ENCODE peak calls at places on chromosome 17, in ten cellular contexts. S is NCI-H2029 treated with DMSO at 0.1 percent for 48 hours, H is substantia nigra, K is frontal cortex, U is lower leg skin, Y is HCT116, L is mesendoderm, X is A549, T is activated T-helper 1 cell treated with Interleukin-2 at 50 U/mL for 16 hours, O is epithelial cell of esophagus. V is an unnamed sample.

GRCh38 chr17:72390675-72391501 is 270.1 kb downstream of the SOX9 start:
- DNase-seq in S (no peak), H (no peak), K (no peak), U (no peak), Y (no peak), L (peak; percentile 48), X (no peak), T (no peak), O (peak; percentile 85), V (no peak)

GRCh38 chr17:6427284-6427781 is 7.6 kb downstream of the AIPL1 start:
- DNase-seq in S (no peak), H (no peak), K (no peak), U (no peak), Y (no peak), L (no peak), X (no peak), T (no peak), O (no peak), V (no peak)

GRCh38 chr17:64679710-64680216 is 17.7 kb upstream of the SMURF2 start:
- DNase-seq in S (no peak), H (no peak), K (no peak), U (no peak), Y (peak; percentile 91), L (peak; percentile 67), X (peak; percentile 95), T (no peak), O (peak; percentile 98), V (no peak)

GRCh38 chr17:7045492-7046126 is 1.7 kb upstream of the SLC16A11 start:
- DNase-seq in S (peak; percentile 8), H (no peak), K (no peak), U (no peak), Y (peak; percentile 67), L (peak; percentile 74), X (peak; percentile 76), T (no peak), O (peak; percentile 85), V (peak; percentile 53)

GRCh38 chr17:35855965-35856364 is 12.7 kb downstream of the HEATR9 start:
- DNase-seq in S (no peak), H (no peak), K (no peak), U (no peak), Y (no peak), L (no peak), X (no peak), T (no peak), O (no peak), V (no peak)

GRCh38 chr17:80671823-80672105 is 127.1 kb downstream of the RPTOR start:
- DNase-seq in S (no peak), H (no peak), K (no peak), U (no peak), Y (no peak), L (no peak), X (no peak), T (no peak), O (no peak), V (no peak)

GRCh38 chr17:49676276-49676868 is 1.5 kb downstream of the SPOP start:
- DNase-seq in S (no peak), H (no peak), K (no peak), U (no peak), Y (no peak), L (peak; percentile 77), X (no peak), T (no peak), O (no peak), V (no peak)

GRCh38 chr17:1931759-1932579 is 93.2 kb downstream of the RTN4RL1 start:
- DNase-seq in S (no peak), H (no peak), K (no peak), U (no peak), Y (no peak), L (peak; percentile 69), X (no peak), T (no peak), O (peak; percentile 49), V (peak; percentile 73)

GRCh38 chr17:64777413-64778101 is 115.5 kb upstream of the SMURF2 start:
- DNase-seq in S (peak; percentile 37), H (no peak), K (peak; percentile 60), U (no peak), Y (no peak), L (no peak), X (no peak), T (no peak), O (no peak), V (no peak)

GRCh38 chr17:65776890-65777289 is 215.4 kb upstream of the AXIN2 start:
- DNase-seq in S (no peak), H (no peak), K (no peak), U (no peak), Y (no peak), L (no peak), X (no peak), T (no peak), O (no peak), V (no peak)